ENCODE peak calls at places on chromosome 18, in four cellular contexts. I is GM12878, M is epithelial cell of esophagus, A is lower leg skin. D is an unnamed sample.

GRCh38 chr18:58310517-58310916 is 266.5 kb downstream of the NEDD4L start:
- DNase-seq in I (no peak), M (peak), A (no peak), D (no peak)

GRCh38 chr18:56532176-56532840 is 106.1 kb downstream of the TXNL1 start:
- DNase-seq in I (peak), M (peak), A (no peak), D (peak)

GRCh38 chr18:13159579-13159978 is 59.0 kb upstream of the LDLRAD4 start:
- DNase-seq in I (no peak), M (peak), A (no peak), D (peak)

GRCh38 chr18:26722582-26722931 is 142.9 kb downstream of the AQP4 start:
- DNase-seq in I (no peak), M (peak), A (no peak), D (no peak)

GRCh38 chr18:72543362-72544055 is 633 bp downstream of the CBLN2 start:
- DNase-seq in I (no peak), M (no peak), A (no peak), D (no peak)

GRCh38 chr18:73279499-73279898 is 411.7 kb upstream of the NETO1 start:
- DNase-seq in I (no peak), M (no peak), A (no peak), D (peak)

GRCh38 chr18:78242796-78243195 is 736.8 kb upstream of the SALL3 start:
- DNase-seq in I (no peak), M (peak), A (no peak), D (no peak)

GRCh38 chr18:67410075-67410474 is 106.4 kb downstream of the DSEL start:
- DNase-seq in I (no peak), M (no peak), A (no peak), D (no peak)

GRCh38 chr18:30970201-30970816 is 72.2 kb downstream of the DSC3 start:
- DNase-seq in I (no peak), M (peak), A (no peak), D (peak)

GRCh38 chr18:64134044-64134757 is 14.7 kb downstream of the LINC00305 start:
- DNase-seq in I (no peak), M (peak), A (no peak), D (no peak)

GRCh38 chr18:75173125-75173432 is 35.9 kb downstream of the PTGR3 start:
- DNase-seq in I (peak), M (peak), A (no peak), D (peak)

GRCh38 chr18:5052491-5052890 is 144.6 kb downstream of the AKAIN1 start:
- DNase-seq in I (no peak), M (peak), A (no peak), D (no peak)

GRCh38 chr18:54205951-54206350 is 18.5 kb downstream of the MBD2 start:
- DNase-seq in I (no peak), M (no peak), A (no peak), D (peak)

GRCh38 chr18:463442-464310 is 36.8 kb downstream of the COLEC12 start:
- DNase-seq in I (no peak), M (no peak), A (no peak), D (no peak)

GRCh38 chr18:11909597-11910026 is 1.5 kb upstream of the MPPE1 start:
- DNase-seq in I (no peak), M (peak), A (no peak), D (peak)

GRCh38 chr18:30487962-30488361 is 554.6 kb downstream of the DSC3 start:
- DNase-seq in I (no peak), M (peak), A (no peak), D (no peak)

GRCh38 chr18:63590368-63590767 is 3.2 kb downstream of the SERPINB13 start:
- DNase-seq in I (no peak), M (no peak), A (no peak), D (peak)

GRCh38 chr18:55266981-55267380 is 307.7 kb upstream of the CCDC68 start:
- DNase-seq in I (no peak), M (no peak), A (no peak), D (no peak)

GRCh38 chr18:57951110-57951796 is 92.8 kb upstream of the NEDD4L start:
- DNase-seq in I (no peak), M (peak), A (no peak), D (no peak)

GRCh38 chr18:7482342-7482741 is 84.8 kb upstream of the PTPRM start:
- DNase-seq in I (no peak), M (peak), A (no peak), D (no peak)

GRCh38 chr18:61551586-61551985 is 218.4 kb downstream of the CDH20 start:
- DNase-seq in I (peak), M (peak), A (no peak), D (peak)

GRCh38 chr18:13260927-13261471 is 42.4 kb downstream of the LDLRAD4 start:
- DNase-seq in I (no peak), M (no peak), A (peak), D (no peak)

GRCh38 chr18:35436076-35436649 is 59.0 kb upstream of the ZNF396 start:
- DNase-seq in I (no peak), M (no peak), A (no peak), D (no peak)

GRCh38 chr18:26574958-26575864 is 26.9 kb upstream of the KCTD1 start:
- DNase-seq in I (no peak), M (peak), A (peak), D (peak)

GRCh38 chr18:21741511-21742322 is 1.1 kb downstream of the MIB1 start:
- DNase-seq in I (no peak), M (peak), A (peak), D (peak)

GRCh38 chr18:23556145-23556780 is 30.0 kb downstream of the NPC1 start:
- DNase-seq in I (no peak), M (no peak), A (peak), D (no peak)

GRCh38 chr18:24741961-24742738 is 281.7 kb downstream of the HRH4 start:
- DNase-seq in I (no peak), M (no peak), A (no peak), D (peak)

GRCh38 chr18:52200891-52201663 is 138.9 kb upstream of the DCC start:
- DNase-seq in I (no peak), M (no peak), A (no peak), D (no peak)

GRCh38 chr18:3238742-3239141 is 8.9 kb upstream of the MYL12A start:
- DNase-seq in I (no peak), M (no peak), A (no peak), D (no peak)

GRCh38 chr18:63523660-63524059 is 18.5 kb upstream of the SERPINB12 start:
- DNase-seq in I (no peak), M (no peak), A (no peak), D (peak)

GRCh38 chr18:52334896-52335295 is 5.1 kb upstream of the DCC start:
- DNase-seq in I (no peak), M (peak), A (no peak), D (peak)

GRCh38 chr18:35130236-35130635 is 89.0 kb downstream of the MAPRE2 start:
- DNase-seq in I (no peak), M (no peak), A (no peak), D (no peak)

GRCh38 chr18:67742525-67742924 is 226.0 kb upstream of the DSEL start:
- DNase-seq in I (no peak), M (no peak), A (no peak), D (no peak)

GRCh38 chr18:8781671-8782070 is 76.3 kb downstream of the MTCL1 start:
- DNase-seq in I (no peak), M (no peak), A (no peak), D (no peak)

GRCh38 chr18:46334200-46334553 is 230.0 kb downstream of the HAUS1 start:
- DNase-seq in I (no peak), M (peak), A (peak), D (no peak)
- H3K4me3 ChIP-seq in I (no peak), M (peak), A (peak), D (peak)

DNA sequence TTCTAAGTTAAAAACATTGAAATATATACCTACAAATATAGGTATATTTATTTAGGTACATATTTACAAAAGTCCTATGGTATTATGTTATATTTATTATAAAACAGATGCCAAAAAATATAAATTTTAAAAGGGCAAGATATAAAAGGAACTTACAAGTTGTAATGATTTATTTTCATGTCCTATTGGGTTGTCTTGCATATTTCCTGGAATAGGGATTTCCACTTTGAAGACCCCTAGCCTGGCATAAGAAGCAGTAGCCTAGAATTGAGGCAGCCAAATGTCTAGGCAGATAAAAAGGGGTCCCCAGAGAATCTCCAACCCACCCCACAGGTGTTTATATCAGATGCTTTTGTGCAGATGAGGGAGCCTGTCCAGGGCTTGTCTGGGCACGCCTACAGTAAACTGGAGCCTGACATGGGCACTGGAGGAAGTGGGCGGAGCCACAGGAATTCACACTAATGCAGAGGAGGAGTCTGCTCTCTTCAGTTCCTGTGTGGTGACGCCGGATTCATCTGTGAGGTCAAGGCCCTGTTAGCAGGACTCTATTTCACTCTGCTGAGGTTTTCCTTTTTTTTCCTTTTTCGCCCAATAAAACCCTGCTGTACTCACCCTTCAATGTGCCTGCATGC is 1088.9 kb upstream of the PIK3C3 start:
- DNase-seq in I (no peak), M (peak), A (peak), D (no peak)
- H3K4me3 ChIP-seq in I (no peak), M (no peak), A (no peak), D (no peak)

DNA sequence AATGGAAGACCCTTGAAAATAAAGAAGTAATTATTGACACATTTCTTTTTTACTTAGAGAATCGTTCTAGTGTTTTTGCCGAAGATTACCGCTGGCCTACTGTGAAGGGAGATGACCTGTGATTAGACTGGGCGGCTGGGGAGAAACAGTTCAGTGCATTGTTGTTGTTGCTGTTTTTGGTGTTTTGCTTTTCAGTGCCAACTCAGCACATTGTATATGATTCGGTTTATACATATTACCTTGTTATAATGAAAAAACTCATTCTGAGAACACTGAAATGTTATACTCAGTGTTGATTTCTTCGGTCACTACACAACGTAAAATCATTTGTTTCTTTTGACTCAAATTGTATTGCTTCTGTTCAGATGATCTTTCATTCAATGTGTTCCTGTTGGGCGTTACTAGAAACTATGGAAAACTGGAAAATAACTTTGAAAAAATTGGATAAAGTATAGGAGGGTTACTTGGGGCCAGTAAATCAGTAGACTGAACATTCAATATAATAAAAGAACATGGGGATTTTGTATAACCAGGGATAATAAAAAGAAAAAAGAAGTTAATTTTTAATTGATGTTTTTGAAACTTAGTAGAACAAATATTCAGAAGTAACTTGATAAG is 3.3 kb downstream of the PMAIP1 start:
- DNase-seq in I (no peak), M (no peak), A (no peak), D (no peak)
- H3K4me3 ChIP-seq in I (peak), M (no peak), A (no peak), D (no peak)

GRCh38 chr18:32812342-32812741 is 39.5 kb upstream of the KLHL14 start:
- DNase-seq in I (no peak), M (no peak), A (no peak), D (no peak)
- H3K4me3 ChIP-seq in I (no peak), M (no peak), A (no peak), D (no peak)

DNA sequence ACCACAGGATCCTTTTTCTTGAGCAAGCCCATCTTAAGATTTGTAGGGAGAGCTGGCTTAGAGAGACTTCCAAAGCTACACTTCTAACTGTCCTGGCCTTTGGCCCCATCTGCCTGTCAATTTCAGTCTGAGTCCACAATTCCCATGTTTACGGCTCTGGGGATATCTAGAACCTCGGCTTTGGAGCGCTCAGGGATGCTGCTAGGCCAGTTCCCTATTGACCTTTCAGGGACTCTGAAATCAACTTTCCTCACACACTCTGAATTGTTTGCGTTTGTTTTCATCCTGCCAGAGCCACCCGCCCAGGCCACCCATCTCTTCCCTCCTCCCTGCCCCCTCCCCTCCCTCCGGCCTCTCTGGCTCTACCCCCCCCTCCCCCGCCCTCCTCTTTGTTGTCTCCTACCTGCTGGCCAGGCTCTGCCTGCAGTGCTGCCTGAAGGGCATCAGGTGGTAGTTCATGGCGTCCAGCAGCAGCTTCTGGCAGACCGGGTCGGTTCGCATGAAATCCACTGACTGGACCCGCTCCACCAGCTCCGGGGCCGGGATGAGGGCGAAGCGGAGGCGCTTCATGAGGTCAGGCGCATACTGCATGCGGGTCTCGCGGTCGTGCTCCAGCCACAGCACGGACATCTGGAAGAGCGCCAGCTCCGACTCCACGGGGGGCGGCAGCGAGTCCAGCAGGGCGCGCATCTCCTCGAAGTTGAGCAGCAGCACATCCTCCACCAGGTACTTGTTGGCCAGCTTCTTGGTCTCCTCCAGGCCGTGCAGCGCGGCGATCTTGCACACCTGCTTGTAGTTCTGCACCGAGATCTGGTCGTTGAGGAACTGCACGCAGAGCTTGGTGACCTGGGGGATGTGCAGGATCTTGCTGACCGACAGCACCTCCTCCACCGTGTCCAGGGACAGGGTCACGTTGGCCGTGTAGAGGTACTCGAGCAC is 3.3 kb downstream of the KLHL14 start:
- DNase-seq in I (no peak), M (no peak), A (peak), D (no peak)
- H3K4me3 ChIP-seq in I (no peak), M (no peak), A (no peak), D (no peak)

GRCh38 chr18:77013777-77014525 is 118.6 kb downstream of the MBP start:
- DNase-seq in I (no peak), M (no peak), A (peak), D (peak)
- H3K4me3 ChIP-seq in I (no peak), M (no peak), A (no peak), D (no peak)

GRCh38 chr18:51153659-51154371 is 43.7 kb downstream of the MEX3C start:
- DNase-seq in I (peak), M (no peak), A (peak), D (no peak)
- H3K4me3 ChIP-seq in I (peak), M (no peak), A (no peak), D (no peak)

DNA sequence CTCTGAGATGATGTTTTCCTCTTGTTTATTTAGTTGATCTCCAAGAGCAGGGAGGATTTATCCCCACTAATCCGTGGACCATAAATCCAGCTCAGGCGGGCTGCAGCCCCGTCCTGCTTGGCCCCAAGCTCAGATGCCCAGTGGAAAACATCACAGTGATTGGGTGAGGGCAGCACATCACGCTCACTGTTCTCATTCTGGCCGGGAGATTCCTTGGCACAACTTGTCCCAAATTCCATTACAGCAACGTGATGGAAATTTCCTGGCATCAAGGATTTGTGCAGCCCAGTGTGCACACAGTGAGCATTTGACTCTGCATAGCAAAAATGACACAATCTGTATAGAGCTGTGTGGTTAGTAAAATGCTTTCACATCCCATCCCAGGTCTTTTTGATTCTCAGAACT is 96.8 kb downstream of the VAPA start:
- DNase-seq in I (no peak), M (peak), A (peak), D (peak)
- H3K4me3 ChIP-seq in I (no peak), M (no peak), A (no peak), D (no peak)